ENCODE peak calls at places on chromosome 5, in seven cellular contexts. V is psoas muscle, Q is IMR-90, G is endothelial cell of umbilical vein, M is uterus, U is fibroblast of lung, A is thoracic aorta. L is an unnamed sample. For H3K36me3, the result is how much of the 10 kb centered on the place peaks cover.

GRCh38 chr5:3277590-3278196 is 317.9 kb upstream of the IRX1 start:
- DNase-seq in V (no peak), Q (no peak), G (no peak), M (no peak), U (no peak), A (no peak), L (no peak)

GRCh38 chr5:41057231-41057630 is 13.9 kb downstream of the MROH2B start:
- DNase-seq in V (no peak), Q (no peak), G (peak), M (no peak), U (no peak), A (no peak), L (no peak)

GRCh38 chr5:129996896-129997295 is 92.6 kb downstream of the CHSY3 start:
- DNase-seq in V (no peak), Q (peak), G (no peak), M (no peak), U (peak), A (no peak), L (no peak)

GRCh38 chr5:84693256-84693655 is 308.6 kb upstream of the EDIL3 start:
- DNase-seq in V (no peak), Q (no peak), G (no peak), M (no peak), U (peak), A (no peak), L (no peak)

GRCh38 chr5:83844320-83845068 is 123.8 kb upstream of the HAPLN1 start:
- DNase-seq in V (peak), Q (peak), G (no peak), M (no peak), U (peak), A (no peak), L (no peak)

GRCh38 chr5:138611295-138612220 is 36.4 kb upstream of the HSPA9 start:
- DNase-seq in V (no peak), Q (no peak), G (peak), M (no peak), U (peak), A (no peak), L (no peak)

GRCh38 chr5:40171971-40172370 is 507.7 kb upstream of the PTGER4 start:
- DNase-seq in V (no peak), Q (peak), G (peak), M (no peak), U (peak), A (no peak), L (no peak)

GRCh38 chr5:115439042-115439441 is 105.5 kb downstream of the FEM1C start:
- DNase-seq in V (no peak), Q (no peak), G (no peak), M (no peak), U (peak), A (no peak), L (no peak)

GRCh38 chr5:129361441-129362025 is 98.6 kb upstream of the ADAMTS19 start:
- DNase-seq in V (no peak), Q (peak), G (peak), M (no peak), U (peak), A (no peak), L (no peak)

GRCh38 chr5:81553570-81554212 is 159.8 kb upstream of the ACOT12 start:
- DNase-seq in V (no peak), Q (no peak), G (peak), M (no peak), U (no peak), A (no peak), L (no peak)

GRCh38 chr5:102536323-102536928 is 37.6 kb upstream of the SLCO6A1 start:
- DNase-seq in V (no peak), Q (peak), G (peak), M (no peak), U (no peak), A (no peak), L (no peak)

GRCh38 chr5:174191076-174191475 is 145.6 kb downstream of the NSG2 start:
- DNase-seq in V (no peak), Q (no peak), G (no peak), M (no peak), U (no peak), A (no peak), L (no peak)

GRCh38 chr5:123786411-123786810 is 274.4 kb downstream of the CSNK1G3 start:
- DNase-seq in V (no peak), Q (no peak), G (no peak), M (no peak), U (no peak), A (no peak), L (no peak)

GRCh38 chr5:12245429-12245828 is 341.2 kb upstream of the CTNND2 start:
- DNase-seq in V (no peak), Q (no peak), G (no peak), M (no peak), U (peak), A (no peak), L (no peak)

DNA sequence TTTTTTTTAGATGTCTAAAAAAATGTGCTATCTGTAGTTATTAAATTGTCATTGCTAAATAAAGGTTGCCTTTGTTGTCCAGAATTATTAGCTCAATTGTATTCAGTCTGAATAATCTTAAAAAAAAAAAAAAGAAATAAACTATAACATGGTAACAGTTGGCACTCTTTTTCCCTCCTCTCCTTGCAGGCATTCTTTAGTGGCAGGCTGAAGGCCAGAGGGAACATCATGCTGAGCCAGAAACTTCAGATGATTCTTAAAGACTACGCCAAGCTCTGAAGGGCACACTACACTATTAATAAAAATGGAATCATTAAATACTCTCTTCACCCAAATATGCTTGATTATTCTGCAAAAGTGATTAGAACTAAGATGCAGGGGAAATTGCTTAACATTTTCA is 87.6 kb upstream of the FAM170A start:
- DNase-seq in V (no peak), Q (no peak), G (no peak), M (no peak), U (no peak), A (no peak), L (no peak)
- H3K36me3 ChIP-seq in V (half or more), Q (under half), G (under half), M (under half), U (under half), A (under half), L (under half)

DNA sequence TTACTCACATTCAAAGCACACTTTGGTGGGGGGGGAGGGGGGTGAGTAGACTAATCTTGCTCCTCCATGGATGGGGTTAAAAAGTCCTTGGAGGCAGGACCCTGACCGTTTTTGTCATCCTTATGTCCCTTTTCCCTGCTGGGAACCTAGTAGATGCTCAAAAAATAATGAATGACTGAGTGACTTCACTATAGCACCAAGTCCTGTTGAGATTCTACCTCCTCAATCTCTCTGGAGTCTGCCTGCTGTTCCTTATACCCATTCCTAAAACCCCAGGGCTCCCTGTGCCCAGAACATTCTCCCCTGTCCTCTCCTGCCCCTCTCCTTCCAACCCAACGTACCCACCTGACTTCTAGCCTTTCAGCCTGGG is 2.3 kb upstream of the CSF2 start:
- DNase-seq in V (no peak), Q (no peak), G (no peak), M (no peak), U (no peak), A (no peak), L (no peak)
- H3K36me3 ChIP-seq in V (under half), Q (under half), G (under half), M (under half), U (under half), A (under half), L (under half)

DNA sequence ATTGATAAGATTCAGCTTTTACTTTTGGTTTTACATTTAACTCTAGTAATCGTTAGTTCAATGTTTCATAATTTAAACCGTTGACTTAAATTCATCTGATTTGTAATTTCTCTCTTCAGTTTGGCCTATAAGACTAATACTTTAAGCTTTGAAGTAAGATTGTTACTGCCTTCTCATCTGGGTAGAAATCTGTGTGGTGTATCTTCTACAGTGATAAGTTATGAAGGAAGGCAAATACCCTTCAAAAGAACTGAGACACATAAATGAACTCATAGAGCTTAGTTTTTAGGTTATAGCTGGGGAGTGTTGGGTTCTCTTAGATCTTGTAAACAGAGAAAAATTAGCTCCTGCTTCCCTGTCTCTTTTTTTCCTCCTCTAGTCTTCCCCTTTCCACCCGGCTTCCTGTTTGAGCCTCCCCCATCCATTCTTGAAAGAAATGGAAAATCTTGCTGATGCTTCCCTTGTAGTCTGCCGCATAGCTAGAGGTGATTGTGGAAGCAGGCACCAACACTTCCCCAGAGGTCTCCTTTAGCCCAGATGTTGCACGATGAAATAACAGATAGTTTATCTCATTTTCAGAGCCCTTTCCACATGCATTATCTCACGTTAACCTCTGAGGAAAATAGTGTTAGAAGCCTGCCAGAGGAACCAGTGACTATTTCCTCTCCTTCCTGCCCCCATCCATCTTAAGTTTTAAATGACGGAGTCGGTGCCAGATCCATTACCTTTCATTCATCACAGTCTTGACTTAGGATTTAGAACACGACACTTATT is 2.1 kb upstream of the F2RL2 start:
- DNase-seq in V (no peak), Q (no peak), G (peak), M (no peak), U (no peak), A (no peak), L (no peak)
- H3K36me3 ChIP-seq in V (under half), Q (under half), G (under half), M (under half), U (under half), A (under half), L (under half)

GRCh38 chr5:146337264-146337904 is 1.3 kb upstream of the POU4F3 start:
- DNase-seq in V (no peak), Q (no peak), G (no peak), M (no peak), U (no peak), A (no peak), L (no peak)
- H3K36me3 ChIP-seq in V (under half), Q (under half), G (under half), M (under half), U (under half), A (under half), L (under half)

GRCh38 chr5:180558232-180558631 is 33.1 kb downstream of the SCGB3A1 start:
- DNase-seq in V (no peak), Q (no peak), G (no peak), M (no peak), U (no peak), A (no peak), L (no peak)

GRCh38 chr5:180568914-180569313 is 22.4 kb downstream of the SCGB3A1 start:
- DNase-seq in V (no peak), Q (no peak), G (no peak), M (no peak), U (no peak), A (no peak), L (no peak)

DNA sequence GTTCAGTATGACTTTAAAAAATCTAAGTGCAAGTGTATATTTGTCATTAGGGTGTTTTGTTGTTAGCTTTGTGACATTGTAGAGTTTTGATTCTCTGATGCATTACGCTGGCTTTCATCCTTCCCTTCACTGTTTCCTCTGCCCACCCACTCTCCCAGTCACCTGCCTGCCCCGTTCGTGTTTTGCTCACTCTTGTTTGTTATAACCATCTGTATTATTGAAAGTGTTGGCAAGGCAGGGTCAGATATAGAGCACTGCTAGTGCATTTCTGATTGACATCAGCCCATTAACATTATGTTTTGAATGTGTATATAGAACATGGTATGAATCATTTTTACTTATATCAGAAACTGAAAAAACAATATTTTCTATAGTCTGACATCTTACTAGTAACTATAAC is 27.3 kb downstream of the SCGB3A1 start:
- DNase-seq in V (no peak), Q (no peak), G (no peak), M (no peak), U (no peak), A (no peak), L (no peak)
- H3K36me3 ChIP-seq in V (under half), Q (under half), G (under half), M (under half), U (under half), A (under half), L (half or more)

GRCh38 chr5:103774736-103775135 is 212.1 kb upstream of the NUDT12 start:
- DNase-seq in V (no peak), Q (peak), G (no peak), M (no peak), U (peak), A (no peak), L (no peak)
- H3K36me3 ChIP-seq in V (under half), Q (under half), G (under half), M (under half), U (under half), A (under half), L (under half)

GRCh38 chr5:14696851-14697250 is 32.3 kb downstream of the OTULIN start:
- DNase-seq in V (no peak), Q (no peak), G (no peak), M (no peak), U (no peak), A (no peak), L (no peak)
- H3K36me3 ChIP-seq in V (half or more), Q (under half), G (under half), M (under half), U (under half), A (under half), L (half or more)

DNA sequence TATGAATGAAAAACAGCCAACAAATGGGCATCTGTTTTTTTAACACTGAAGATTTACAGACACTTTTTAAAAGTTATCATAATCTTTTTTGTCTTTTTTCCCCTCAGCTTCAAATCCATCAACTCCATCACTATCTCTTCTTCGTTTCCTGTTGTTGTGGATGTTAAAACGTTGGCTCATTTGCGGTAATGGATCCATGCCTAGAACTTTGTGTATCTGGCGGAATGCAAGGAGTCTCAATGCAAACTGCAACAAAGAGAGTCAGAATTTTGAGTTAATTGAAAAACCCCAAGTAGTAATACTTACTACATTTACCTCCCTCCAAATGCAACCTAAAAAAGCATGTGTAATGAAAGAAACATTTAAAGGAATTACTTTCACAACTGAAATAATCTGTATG is 43.0 kb upstream of the MTMR12 start:
- DNase-seq in V (no peak), Q (no peak), G (no peak), M (no peak), U (peak), A (no peak), L (no peak)
- H3K36me3 ChIP-seq in V (half or more), Q (under half), G (under half), M (under half), U (under half), A (under half), L (half or more)